ENCODE peak calls at places on chromosome 5, in eight cellular contexts. Q, F, A, R, O, M, J and I are unnamed samples.

GRCh38 chr5:102796481-102796880 is 41.4 kb downstream of the PAM start:
- DNase-seq in Q (no peak), F (no peak), A (no peak), R (no peak), O (no peak), M (no peak), J (no peak), I (no peak)

GRCh38 chr5:107580902-107581823 is 89.6 kb downstream of the EFNA5 start:
- DNase-seq in Q (peak), F (no peak), A (peak), R (no peak), O (no peak), M (no peak), J (no peak), I (no peak)

GRCh38 chr5:136907371-136907770 is 542.0 kb upstream of the TRPC7 start:
- DNase-seq in Q (no peak), F (no peak), A (no peak), R (no peak), O (no peak), M (no peak), J (no peak), I (no peak)

GRCh38 chr5:176675676-176676360 is 28.5 kb downstream of the TSPAN17 start:
- DNase-seq in Q (no peak), F (no peak), A (peak), R (no peak), O (no peak), M (no peak), J (peak), I (no peak)

GRCh38 chr5:68086857-68087256 is 128.7 kb upstream of the PIK3R1 start:
- DNase-seq in Q (peak), F (peak), A (peak), R (no peak), O (no peak), M (no peak), J (no peak), I (no peak)

GRCh38 chr5:143916441-143916840 is 104.5 kb downstream of the HMHB1 start:
- DNase-seq in Q (no peak), F (no peak), A (no peak), R (no peak), O (no peak), M (no peak), J (no peak), I (no peak)

GRCh38 chr5:78002690-78003089 is 226.6 kb upstream of the TBCA start:
- DNase-seq in Q (no peak), F (no peak), A (no peak), R (no peak), O (no peak), M (no peak), J (no peak), I (no peak)

GRCh38 chr5:145244788-145245187 is 590.4 kb downstream of the PRELID2 start:
- DNase-seq in Q (peak), F (no peak), A (peak), R (no peak), O (no peak), M (no peak), J (no peak), I (no peak)

GRCh38 chr5:45038366-45038987 is 229.7 kb downstream of the MRPS30 start:
- DNase-seq in Q (no peak), F (no peak), A (peak), R (no peak), O (no peak), M (no peak), J (peak), I (no peak)

DNA sequence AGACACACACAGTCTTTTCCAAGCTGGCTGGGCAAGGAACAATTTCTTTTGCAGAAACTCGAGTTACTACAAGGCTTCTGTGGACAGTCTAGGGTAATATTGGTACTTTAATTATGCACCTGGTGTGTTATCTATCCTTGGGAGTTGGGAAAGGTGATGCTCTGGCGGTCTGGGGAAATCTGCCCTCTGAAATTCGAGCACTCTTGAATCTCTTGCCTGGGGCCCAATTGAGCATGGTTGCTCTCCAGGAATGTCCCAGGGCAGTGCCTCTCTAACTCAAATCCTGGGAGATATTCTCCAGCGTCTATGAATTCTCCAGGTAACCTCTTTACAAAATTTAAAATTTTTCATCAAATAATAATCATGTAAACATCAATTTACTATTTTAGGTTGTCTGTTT is 69.3 kb downstream of the KCNIP1 start:
- DNase-seq in Q (no peak), F (no peak), A (no peak), R (no peak), O (no peak), M (no peak), J (no peak), I (no peak)
- H3K4me3 ChIP-seq in Q (no peak), F (no peak), A (no peak), R (no peak), O (no peak), M (no peak), J (no peak), I (no peak)

GRCh38 chr5:39016587-39017275 is 57.5 kb downstream of the RICTOR start:
- DNase-seq in Q (no peak), F (no peak), A (peak), R (no peak), O (no peak), M (no peak), J (no peak), I (no peak)
- H3K4me3 ChIP-seq in Q (no peak), F (no peak), A (no peak), R (no peak), O (no peak), M (no peak), J (no peak), I (no peak)

GRCh38 chr5:154761062-154761740 is 6.0 kb downstream of the LARP1 start:
- DNase-seq in Q (no peak), F (no peak), A (no peak), R (no peak), O (no peak), M (no peak), J (peak), I (no peak)

GRCh38 chr5:154762700-154763099 is 7.5 kb downstream of the LARP1 start:
- DNase-seq in Q (no peak), F (no peak), A (no peak), R (no peak), O (no peak), M (no peak), J (no peak), I (no peak)

GRCh38 chr5:154764967-154765366 is 9.8 kb downstream of the LARP1 start:
- DNase-seq in Q (no peak), F (no peak), A (no peak), R (no peak), O (no peak), M (no peak), J (no peak), I (no peak)

GRCh38 chr5:154765396-154765925 is 10.3 kb downstream of the LARP1 start:
- DNase-seq in Q (no peak), F (no peak), A (no peak), R (no peak), O (no peak), M (no peak), J (no peak), I (no peak)

GRCh38 chr5:154762261-154762660 is 7.1 kb downstream of the LARP1 start:
- DNase-seq in Q (no peak), F (no peak), A (no peak), R (no peak), O (no peak), M (no peak), J (no peak), I (no peak)
- H3K4me3 ChIP-seq in Q (no peak), F (no peak), A (no peak), R (no peak), O (no peak), M (no peak), J (no peak), I (no peak)

GRCh38 chr5:76718880-76719279 is 3.0 kb downstream of the F2R start:
- DNase-seq in Q (no peak), F (no peak), A (no peak), R (no peak), O (no peak), M (no peak), J (no peak), I (no peak)
- H3K4me3 ChIP-seq in Q (no peak), F (no peak), A (no peak), R (no peak), O (peak), M (no peak), J (no peak), I (no peak)